ENCODE peak calls at places on chromosomes 13 and 19, in ten cellular contexts. N, A, V, T, W, P, M, J, L and X are unnamed samples.

GRCh38 chr13:74557870-74558269 is 423.7 kb upstream of the KLF12 start:
- DNase-seq in N (no peak), A (peak), V (no peak), T (no peak), W (no peak), P (no peak), M (no peak), J (no peak), L (no peak), X (no peak)

GRCh38 chr19:55188620-55189019 is 8.5 kb upstream of the SYT5 start:
- DNase-seq in N (no peak), A (peak), V (no peak), T (no peak), W (no peak), P (no peak), M (no peak), J (no peak), L (no peak), X (peak)

GRCh38 chr13:75461314-75461713 is 20.7 kb downstream of the TBC1D4 start:
- DNase-seq in N (no peak), A (no peak), V (no peak), T (no peak), W (no peak), P (peak), M (no peak), J (no peak), L (no peak), X (no peak)

GRCh38 chr19:12967907-12968306 is 1.5 kb upstream of the DAND5 start:
- DNase-seq in N (no peak), A (no peak), V (no peak), T (no peak), W (no peak), P (peak), M (no peak), J (peak), L (no peak), X (peak)

GRCh38 chr19:10295305-10295846 is 5.6 kb downstream of the ICAM5 start:
- DNase-seq in N (peak), A (no peak), V (no peak), T (peak), W (peak), P (no peak), M (no peak), J (peak), L (peak), X (no peak)

GRCh38 chr19:1251503-1252220 is 3.3 kb downstream of the MIDN start:
- DNase-seq in N (no peak), A (no peak), V (no peak), T (peak), W (peak), P (no peak), M (no peak), J (no peak), L (peak), X (peak)

GRCh38 chr13:75415720-75416119 is 66.2 kb downstream of the TBC1D4 start:
- DNase-seq in N (no peak), A (peak), V (peak), T (no peak), W (no peak), P (peak), M (no peak), J (peak), L (no peak), X (peak)

GRCh38 chr13:65834897-65835296 is 1395.2 kb downstream of the PCDH9 start:
- DNase-seq in N (no peak), A (peak), V (no peak), T (no peak), W (no peak), P (peak), M (no peak), J (peak), L (no peak), X (no peak)

GRCh38 chr19:30076101-30076551 is 134.1 kb downstream of the URI1 start:
- DNase-seq in N (no peak), A (no peak), V (no peak), T (no peak), W (peak), P (no peak), M (no peak), J (no peak), L (no peak), X (no peak)

GRCh38 chr13:21240586-21240985 is 64.1 kb downstream of the MRPL57 start:
- DNase-seq in N (no peak), A (peak), V (no peak), T (no peak), W (peak), P (peak), M (no peak), J (peak), L (no peak), X (peak)

GRCh38 chr13:40152145-40152544 is 496.7 kb downstream of the COG6 start:
- DNase-seq in N (no peak), A (peak), V (no peak), T (no peak), W (no peak), P (peak), M (peak), J (peak), L (no peak), X (peak)

GRCh38 chr13:113928701-113929627 is 44.9 kb downstream of the C13orf46 start:
- DNase-seq in N (no peak), A (no peak), V (peak), T (no peak), W (no peak), P (peak), M (no peak), J (peak), L (no peak), X (peak)

GRCh38 chr13:101390461-101390860 is 25.8 kb downstream of the NALCN start:
- DNase-seq in N (no peak), A (peak), V (no peak), T (no peak), W (no peak), P (peak), M (no peak), J (peak), L (no peak), X (no peak)

GRCh38 chr13:113651511-113652403 is 6.2 kb downstream of the ATP4B start:
- DNase-seq in N (no peak), A (no peak), V (no peak), T (no peak), W (no peak), P (no peak), M (no peak), J (no peak), L (no peak), X (no peak)

GRCh38 chr13:21218351-21219043 is 42.0 kb downstream of the MRPL57 start:
- DNase-seq in N (no peak), A (no peak), V (no peak), T (no peak), W (no peak), P (no peak), M (no peak), J (no peak), L (no peak), X (no peak)

GRCh38 chr19:5814123-5814839 is 9.4 kb downstream of the NRTN start:
- DNase-seq in N (no peak), A (no peak), V (no peak), T (no peak), W (no peak), P (no peak), M (no peak), J (no peak), L (no peak), X (no peak)

GRCh38 chr19:9309974-9310446 is 372 bp upstream of the ZNF699 start:
- DNase-seq in N (no peak), A (no peak), V (no peak), T (no peak), W (peak), P (peak), M (peak), J (peak), L (peak), X (peak)

GRCh38 chr13:34207334-34207733 is 389.4 kb downstream of the RFC3 start:
- DNase-seq in N (no peak), A (peak), V (peak), T (no peak), W (peak), P (peak), M (peak), J (peak), L (no peak), X (peak)

GRCh38 chr13:30346159-30346788 is 38.9 kb upstream of the KATNAL1 start:
- DNase-seq in N (peak), A (no peak), V (no peak), T (peak), W (no peak), P (no peak), M (no peak), J (no peak), L (peak), X (no peak)

GRCh38 chr13:114025432-114026127 is 51.7 kb upstream of the C13orf46 start:
- DNase-seq in N (no peak), A (no peak), V (peak), T (no peak), W (no peak), P (peak), M (no peak), J (peak), L (no peak), X (no peak)